ENCODE peak calls at places on chromosomes 13 and 19, in eight cellular contexts. One of them, this sample, is unnamed.

GRCh38 chr19:18850560-18851375 is 19.0 kb downstream of the UPF1 start:
- DNase-seq in psoas muscle: no peak
- DNase-seq in GM13977: no peak
- DNase-seq in right lobe of liver: no peak
- DNase-seq in coronary artery: no peak
- DNase-seq in brain microvascular endothelial cell: no peak
- DNase-seq in AG10803: no peak
- DNase-seq in spleen: peak
- DNase-seq in this sample: no peak

GRCh38 chr19:17565611-17566010 is 10.2 kb downstream of the COLGALT1 start:
- DNase-seq in psoas muscle: no peak
- DNase-seq in GM13977: no peak
- DNase-seq in right lobe of liver: no peak
- DNase-seq in coronary artery: no peak
- DNase-seq in brain microvascular endothelial cell: no peak
- DNase-seq in AG10803: peak
- DNase-seq in spleen: no peak
- DNase-seq in this sample: no peak

GRCh38 chr13:98521876-98522275 is 55.0 kb downstream of the STK24 start:
- DNase-seq in psoas muscle: no peak
- DNase-seq in GM13977: no peak
- DNase-seq in right lobe of liver: no peak
- DNase-seq in coronary artery: no peak
- DNase-seq in brain microvascular endothelial cell: no peak
- DNase-seq in AG10803: no peak
- DNase-seq in spleen: no peak
- DNase-seq in this sample: no peak

GRCh38 chr19:3324405-3324856 is 42.0 kb upstream of the NFIC start:
- DNase-seq in psoas muscle: peak
- DNase-seq in GM13977: peak
- DNase-seq in right lobe of liver: peak
- DNase-seq in coronary artery: no peak
- DNase-seq in brain microvascular endothelial cell: peak
- DNase-seq in AG10803: no peak
- DNase-seq in spleen: peak
- DNase-seq in this sample: peak

GRCh38 chr13:29513981-29514719 is 81.3 kb downstream of the SLC7A1 start:
- DNase-seq in psoas muscle: no peak
- DNase-seq in GM13977: no peak
- DNase-seq in right lobe of liver: no peak
- DNase-seq in coronary artery: no peak
- DNase-seq in brain microvascular endothelial cell: no peak
- DNase-seq in AG10803: peak
- DNase-seq in spleen: peak
- DNase-seq in this sample: no peak

GRCh38 chr19:13228561-13228960 is 78.3 kb downstream of the IER2 start:
- DNase-seq in psoas muscle: no peak
- DNase-seq in GM13977: no peak
- DNase-seq in right lobe of liver: no peak
- DNase-seq in coronary artery: no peak
- DNase-seq in brain microvascular endothelial cell: no peak
- DNase-seq in AG10803: no peak
- DNase-seq in spleen: no peak
- DNase-seq in this sample: no peak

GRCh38 chr19:289651-290538 is 1.3 kb downstream of the PLPP2 start:
- DNase-seq in psoas muscle: no peak
- DNase-seq in GM13977: no peak
- DNase-seq in right lobe of liver: peak
- DNase-seq in coronary artery: no peak
- DNase-seq in brain microvascular endothelial cell: peak
- DNase-seq in AG10803: peak
- DNase-seq in spleen: no peak
- DNase-seq in this sample: no peak

GRCh38 chr13:42654760-42655159 is 80.8 kb downstream of the TNFSF11 start:
- DNase-seq in psoas muscle: no peak
- DNase-seq in GM13977: no peak
- DNase-seq in right lobe of liver: no peak
- DNase-seq in coronary artery: no peak
- DNase-seq in brain microvascular endothelial cell: no peak
- DNase-seq in AG10803: no peak
- DNase-seq in spleen: no peak
- DNase-seq in this sample: no peak

GRCh38 chr19:12973236-12973635 is 3.9 kb downstream of the DAND5 start:
- DNase-seq in psoas muscle: no peak
- DNase-seq in GM13977: no peak
- DNase-seq in right lobe of liver: no peak
- DNase-seq in coronary artery: no peak
- DNase-seq in brain microvascular endothelial cell: no peak
- DNase-seq in AG10803: no peak
- DNase-seq in spleen: no peak
- DNase-seq in this sample: no peak

GRCh38 chr19:1115646-1116420 is 12.0 kb downstream of the GPX4 start:
- DNase-seq in psoas muscle: no peak
- DNase-seq in GM13977: no peak
- DNase-seq in right lobe of liver: no peak
- DNase-seq in coronary artery: no peak
- DNase-seq in brain microvascular endothelial cell: no peak
- DNase-seq in AG10803: no peak
- DNase-seq in spleen: peak
- DNase-seq in this sample: no peak

GRCh38 chr13:45349438-45349837 is 8.5 kb upstream of the TPT1 start:
- DNase-seq in psoas muscle: no peak
- DNase-seq in GM13977: no peak
- DNase-seq in right lobe of liver: no peak
- DNase-seq in coronary artery: no peak
- DNase-seq in brain microvascular endothelial cell: no peak
- DNase-seq in AG10803: peak
- DNase-seq in spleen: no peak
- DNase-seq in this sample: no peak

GRCh38 chr19:51311388-51312257 is at the start of gene IGLON5:
- DNase-seq in psoas muscle: no peak
- DNase-seq in GM13977: no peak
- DNase-seq in right lobe of liver: no peak
- DNase-seq in coronary artery: no peak
- DNase-seq in brain microvascular endothelial cell: no peak
- DNase-seq in AG10803: no peak
- DNase-seq in spleen: peak
- DNase-seq in this sample: no peak

GRCh38 chr13:89255844-89256406 is 1584.8 kb downstream of the SLITRK5 start:
- DNase-seq in psoas muscle: no peak
- DNase-seq in GM13977: no peak
- DNase-seq in right lobe of liver: no peak
- DNase-seq in coronary artery: no peak
- DNase-seq in brain microvascular endothelial cell: no peak
- DNase-seq in AG10803: no peak
- DNase-seq in spleen: no peak
- DNase-seq in this sample: no peak

GRCh38 chr13:37023871-37024270 is 23.3 kb downstream of the EXOSC8 start:
- DNase-seq in psoas muscle: no peak
- DNase-seq in GM13977: no peak
- DNase-seq in right lobe of liver: no peak
- DNase-seq in coronary artery: no peak
- DNase-seq in brain microvascular endothelial cell: peak
- DNase-seq in AG10803: peak
- DNase-seq in spleen: no peak
- DNase-seq in this sample: no peak

GRCh38 chr13:113399755-113400149 is 35.8 kb upstream of the GRTP1 start:
- DNase-seq in psoas muscle: peak
- DNase-seq in GM13977: no peak
- DNase-seq in right lobe of liver: no peak
- DNase-seq in coronary artery: no peak
- DNase-seq in brain microvascular endothelial cell: no peak
- DNase-seq in AG10803: no peak
- DNase-seq in spleen: no peak
- DNase-seq in this sample: no peak

GRCh38 chr19:39599116-39599515 is 3.2 kb upstream of the LGALS13 start:
- DNase-seq in psoas muscle: no peak
- DNase-seq in GM13977: peak
- DNase-seq in right lobe of liver: no peak
- DNase-seq in coronary artery: no peak
- DNase-seq in brain microvascular endothelial cell: peak
- DNase-seq in AG10803: peak
- DNase-seq in spleen: no peak
- DNase-seq in this sample: peak

GRCh38 chr13:91247768-91248167 is 99.7 kb upstream of the MIR17HG start:
- DNase-seq in psoas muscle: no peak
- DNase-seq in GM13977: peak
- DNase-seq in right lobe of liver: no peak
- DNase-seq in coronary artery: no peak
- DNase-seq in brain microvascular endothelial cell: no peak
- DNase-seq in AG10803: no peak
- DNase-seq in spleen: no peak
- DNase-seq in this sample: no peak

GRCh38 chr19:42152876-42153275 is 20.6 kb upstream of the POU2F2 start:
- DNase-seq in psoas muscle: no peak
- DNase-seq in GM13977: no peak
- DNase-seq in right lobe of liver: no peak
- DNase-seq in coronary artery: no peak
- DNase-seq in brain microvascular endothelial cell: no peak
- DNase-seq in AG10803: no peak
- DNase-seq in spleen: no peak
- DNase-seq in this sample: no peak

GRCh38 chr19:30649934-30650614 is 277.9 kb downstream of the ZNF536 start:
- DNase-seq in psoas muscle: no peak
- DNase-seq in GM13977: peak
- DNase-seq in right lobe of liver: no peak
- DNase-seq in coronary artery: no peak
- DNase-seq in brain microvascular endothelial cell: peak
- DNase-seq in AG10803: peak
- DNase-seq in spleen: no peak
- DNase-seq in this sample: peak

GRCh38 chr13:39684531-39685137 is 29.2 kb downstream of the COG6 start:
- DNase-seq in psoas muscle: no peak
- DNase-seq in GM13977: peak
- DNase-seq in right lobe of liver: no peak
- DNase-seq in coronary artery: no peak
- DNase-seq in brain microvascular endothelial cell: no peak
- DNase-seq in AG10803: peak
- DNase-seq in spleen: no peak
- DNase-seq in this sample: peak

DNA sequence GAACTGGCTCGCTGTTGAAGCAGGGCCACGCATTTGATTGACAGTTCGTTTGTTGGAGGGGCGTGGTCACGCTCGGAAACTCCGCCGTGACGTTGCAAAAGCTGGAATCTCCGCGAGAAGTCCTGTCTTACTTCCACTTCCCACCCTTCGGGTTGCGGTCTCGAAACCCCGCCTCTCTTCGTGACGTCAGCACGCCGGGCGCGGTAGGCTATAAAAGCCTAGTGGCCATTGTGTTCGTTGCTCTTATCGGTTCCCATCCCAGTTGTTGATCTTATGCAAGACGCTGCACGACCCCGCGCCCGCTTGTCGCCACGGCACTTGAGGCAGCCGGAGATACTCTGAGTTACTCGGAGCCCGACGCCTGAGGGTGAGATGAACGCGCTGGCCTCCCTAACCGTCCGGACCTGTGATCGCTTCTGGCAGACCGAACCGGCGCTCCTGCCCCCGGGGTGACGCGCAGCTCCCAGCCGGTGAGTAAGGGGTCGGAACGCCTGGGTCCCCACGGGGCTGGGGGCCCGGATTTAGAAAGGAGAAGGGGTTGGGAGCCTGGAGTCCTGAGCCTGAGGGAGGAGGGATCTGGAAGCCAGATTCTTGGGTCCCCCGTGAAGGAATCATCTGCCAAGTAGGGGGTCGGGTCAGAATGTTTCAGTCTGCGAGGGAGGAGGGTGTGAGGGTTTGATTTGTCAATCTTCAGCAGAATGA is at the start of gene PPP1R15A:
- DNase-seq in psoas muscle: peak
- DNase-seq in GM13977: peak
- DNase-seq in right lobe of liver: peak
- DNase-seq in coronary artery: peak
- DNase-seq in brain microvascular endothelial cell: peak
- DNase-seq in AG10803: peak
- DNase-seq in spleen: peak
- DNase-seq in this sample: peak
- TF ChIP-seq CTCF in psoas muscle: peak
- TF ChIP-seq CTCF in GM13977: no peak
- TF ChIP-seq CTCF in right lobe of liver: peak
- TF ChIP-seq CTCF in coronary artery: no peak
- TF ChIP-seq CTCF in brain microvascular endothelial cell: no peak
- TF ChIP-seq CTCF in AG10803: no peak
- TF ChIP-seq CTCF in spleen: peak
- TF ChIP-seq CTCF in this sample: no peak

GRCh38 chr19:48630289-48631036 is 6.7 kb downstream of the DBP start:
- DNase-seq in psoas muscle: peak
- DNase-seq in GM13977: no peak
- DNase-seq in right lobe of liver: peak
- DNase-seq in coronary artery: no peak
- DNase-seq in brain microvascular endothelial cell: peak
- DNase-seq in AG10803: no peak
- DNase-seq in spleen: peak
- DNase-seq in this sample: no peak
- TF ChIP-seq CTCF in psoas muscle: no peak
- TF ChIP-seq CTCF in GM13977: no peak
- TF ChIP-seq CTCF in right lobe of liver: peak
- TF ChIP-seq CTCF in coronary artery: no peak
- TF ChIP-seq CTCF in brain microvascular endothelial cell: peak
- TF ChIP-seq CTCF in AG10803: no peak
- TF ChIP-seq CTCF in spleen: no peak
- TF ChIP-seq CTCF in this sample: no peak

GRCh38 chr13:26679945-26680516 is 80.6 kb downstream of the GPR12 start:
- DNase-seq in psoas muscle: no peak
- DNase-seq in GM13977: no peak
- DNase-seq in right lobe of liver: no peak
- DNase-seq in coronary artery: no peak
- DNase-seq in brain microvascular endothelial cell: peak
- DNase-seq in AG10803: no peak
- DNase-seq in spleen: no peak
- DNase-seq in this sample: no peak
- TF ChIP-seq CTCF in psoas muscle: no peak
- TF ChIP-seq CTCF in GM13977: no peak
- TF ChIP-seq CTCF in right lobe of liver: no peak
- TF ChIP-seq CTCF in coronary artery: no peak
- TF ChIP-seq CTCF in brain microvascular endothelial cell: no peak
- TF ChIP-seq CTCF in AG10803: no peak
- TF ChIP-seq CTCF in spleen: no peak
- TF ChIP-seq CTCF in this sample: no peak

DNA sequence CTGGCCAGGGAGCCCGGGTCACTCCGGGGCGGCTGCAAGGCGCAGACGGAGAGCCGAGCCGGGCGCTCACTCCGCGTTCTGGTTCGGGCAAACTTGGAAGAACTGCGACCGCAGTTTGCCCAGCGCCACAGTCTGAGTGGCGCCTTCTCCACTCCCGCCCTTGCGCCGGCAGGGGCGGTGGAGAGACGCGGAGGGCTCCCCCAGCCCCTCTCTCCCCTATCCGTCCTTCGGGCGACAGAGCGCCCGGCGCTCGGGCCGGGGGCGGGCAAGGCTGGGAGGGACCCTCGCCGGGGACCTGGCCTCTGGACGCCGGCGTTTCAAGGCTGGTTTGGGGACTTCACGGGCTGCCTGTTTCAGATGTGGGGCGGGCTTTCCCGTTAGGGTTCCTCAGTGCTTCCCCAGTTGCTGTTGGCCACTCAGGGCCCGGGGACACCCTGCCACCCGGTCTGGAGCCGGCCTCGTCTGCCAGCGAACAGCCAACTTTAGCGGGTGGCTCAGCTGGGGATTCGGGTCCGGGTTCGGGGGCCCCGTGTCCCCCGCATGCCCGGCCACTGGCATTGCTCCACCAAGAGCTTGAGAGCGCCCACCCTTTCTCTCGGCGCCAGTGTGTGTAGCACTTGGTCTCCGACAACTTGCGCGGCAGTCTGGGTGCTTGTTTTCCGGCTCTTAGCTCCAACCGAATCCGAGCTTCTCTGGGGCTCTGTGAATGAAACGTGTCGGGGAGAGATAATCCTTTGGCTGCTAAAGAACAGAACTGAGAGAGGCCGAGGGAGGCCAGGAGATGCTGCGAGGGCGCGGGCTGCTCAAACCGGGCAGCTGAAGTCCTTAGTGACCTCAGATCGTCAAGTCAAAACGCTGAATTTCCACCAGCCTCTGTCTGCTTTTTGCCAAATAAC is 1.5 kb downstream of the GPC6 start:
- DNase-seq in psoas muscle: peak
- DNase-seq in GM13977: peak
- DNase-seq in right lobe of liver: peak
- DNase-seq in coronary artery: peak
- DNase-seq in brain microvascular endothelial cell: peak
- DNase-seq in AG10803: peak
- DNase-seq in spleen: no peak
- DNase-seq in this sample: no peak
- TF ChIP-seq CTCF in psoas muscle: peak
- TF ChIP-seq CTCF in GM13977: no peak
- TF ChIP-seq CTCF in right lobe of liver: peak
- TF ChIP-seq CTCF in coronary artery: peak
- TF ChIP-seq CTCF in brain microvascular endothelial cell: peak
- TF ChIP-seq CTCF in AG10803: peak
- TF ChIP-seq CTCF in spleen: no peak
- TF ChIP-seq CTCF in this sample: no peak

This sample was measured in GM10248.